ENCODE peak calls at places on chromosomes 7 and 10, in five cellular contexts. One of them, this sample, is unnamed. For H3K27me3, the result is how much of the 10 kb centered on the place peaks cover.

GRCh38 chr7:1664711-1665591 is 5.1 kb upstream of the ELFN1 start:
- DNase-seq in fibroblast of lung: peak
- DNase-seq in bronchial epithelial cell: peak
- DNase-seq in GM23338: peak
- DNase-seq in A673: peak
- DNase-seq in this sample: peak

GRCh38 chr10:132839061-132839460 is 53.1 kb upstream of the NKX6-2 start:
- DNase-seq in fibroblast of lung: no peak
- DNase-seq in bronchial epithelial cell: no peak
- DNase-seq in GM23338: no peak
- DNase-seq in A673: no peak
- DNase-seq in this sample: peak

GRCh38 chr10:128567561-128567960 is 441.3 kb upstream of the MKI67 start:
- DNase-seq in fibroblast of lung: no peak
- DNase-seq in bronchial epithelial cell: no peak
- DNase-seq in GM23338: peak
- DNase-seq in A673: no peak
- DNase-seq in this sample: peak

GRCh38 chr10:71094712-71095390 is 117.5 kb upstream of the UNC5B start:
- DNase-seq in fibroblast of lung: no peak
- DNase-seq in bronchial epithelial cell: peak
- DNase-seq in GM23338: no peak
- DNase-seq in A673: no peak
- DNase-seq in this sample: no peak

GRCh38 chr7:99642099-99642498 is 25.4 kb downstream of the ZSCAN25 start:
- DNase-seq in fibroblast of lung: no peak
- DNase-seq in bronchial epithelial cell: no peak
- DNase-seq in GM23338: no peak
- DNase-seq in A673: no peak
- DNase-seq in this sample: no peak

GRCh38 chr10:102449321-102450123 is 1.8 kb downstream of the C10orf95 start:
- DNase-seq in fibroblast of lung: peak
- DNase-seq in bronchial epithelial cell: peak
- DNase-seq in GM23338: peak
- DNase-seq in A673: peak
- DNase-seq in this sample: peak

GRCh38 chr10:60733189-60733815 is 45.0 kb upstream of the CDK1 start:
- DNase-seq in fibroblast of lung: peak
- DNase-seq in bronchial epithelial cell: peak
- DNase-seq in GM23338: peak
- DNase-seq in A673: peak
- DNase-seq in this sample: peak

GRCh38 chr10:69439350-69439739 is 11.9 kb upstream of the TSPAN15 start:
- DNase-seq in fibroblast of lung: no peak
- DNase-seq in bronchial epithelial cell: peak
- DNase-seq in GM23338: no peak
- DNase-seq in A673: no peak
- DNase-seq in this sample: no peak

GRCh38 chr7:81127991-81128390 is 209.1 kb upstream of the SEMA3C start:
- DNase-seq in fibroblast of lung: no peak
- DNase-seq in bronchial epithelial cell: no peak
- DNase-seq in GM23338: no peak
- DNase-seq in A673: no peak
- DNase-seq in this sample: no peak

GRCh38 chr10:78732381-78732780 is 336.4 kb upstream of the ZMIZ1 start:
- DNase-seq in fibroblast of lung: no peak
- DNase-seq in bronchial epithelial cell: no peak
- DNase-seq in GM23338: no peak
- DNase-seq in A673: no peak
- DNase-seq in this sample: no peak

GRCh38 chr7:81873559-81873958 is 103.7 kb upstream of the HGF start:
- DNase-seq in fibroblast of lung: peak
- DNase-seq in bronchial epithelial cell: no peak
- DNase-seq in GM23338: no peak
- DNase-seq in A673: no peak
- DNase-seq in this sample: no peak

GRCh38 chr10:45219416-45219815 is 96.0 kb downstream of the OR13A1 start:
- DNase-seq in fibroblast of lung: no peak
- DNase-seq in bronchial epithelial cell: no peak
- DNase-seq in GM23338: no peak
- DNase-seq in A673: no peak
- DNase-seq in this sample: no peak

GRCh38 chr10:48251525-48252353 is 22.8 kb downstream of the FRMPD2 start:
- DNase-seq in fibroblast of lung: no peak
- DNase-seq in bronchial epithelial cell: peak
- DNase-seq in GM23338: peak
- DNase-seq in A673: no peak
- DNase-seq in this sample: no peak

GRCh38 chr10:65719790-65720189 is 1206.0 kb upstream of the LRRTM3 start:
- DNase-seq in fibroblast of lung: peak
- DNase-seq in bronchial epithelial cell: no peak
- DNase-seq in GM23338: no peak
- DNase-seq in A673: no peak
- DNase-seq in this sample: no peak

GRCh38 chr7:154640266-154640865 is 362.6 kb downstream of the PAXIP1 start:
- DNase-seq in fibroblast of lung: no peak
- DNase-seq in bronchial epithelial cell: no peak
- DNase-seq in GM23338: no peak
- DNase-seq in A673: no peak
- DNase-seq in this sample: peak

GRCh38 chr10:106819490-106819889 is 345.0 kb downstream of the SORCS1 start:
- DNase-seq in fibroblast of lung: no peak
- DNase-seq in bronchial epithelial cell: no peak
- DNase-seq in GM23338: no peak
- DNase-seq in A673: peak
- DNase-seq in this sample: no peak

GRCh38 chr7:22647451-22648257 is 79.3 kb upstream of the IL6 start:
- DNase-seq in fibroblast of lung: peak
- DNase-seq in bronchial epithelial cell: peak
- DNase-seq in GM23338: no peak
- DNase-seq in A673: peak
- DNase-seq in this sample: no peak

GRCh38 chr7:37119296-37119695 is 329.4 kb downstream of the ELMO1 start:
- DNase-seq in fibroblast of lung: peak
- DNase-seq in bronchial epithelial cell: no peak
- DNase-seq in GM23338: no peak
- DNase-seq in A673: no peak
- DNase-seq in this sample: no peak

GRCh38 chr10:5446390-5446926 is 34.1 kb downstream of the NET1 start:
- DNase-seq in fibroblast of lung: peak
- DNase-seq in bronchial epithelial cell: peak
- DNase-seq in GM23338: peak
- DNase-seq in A673: peak
- DNase-seq in this sample: peak

GRCh38 chr10:105691811-105692210 is 1050.7 kb downstream of the SORCS3 start:
- DNase-seq in fibroblast of lung: no peak
- DNase-seq in bronchial epithelial cell: peak
- DNase-seq in GM23338: peak
- DNase-seq in A673: peak
- DNase-seq in this sample: no peak

GRCh38 chr7:34138483-34138882 is 233.1 kb downstream of the BMPER start:
- DNase-seq in fibroblast of lung: no peak
- DNase-seq in bronchial epithelial cell: no peak
- DNase-seq in GM23338: peak
- DNase-seq in A673: no peak
- DNase-seq in this sample: peak

GRCh38 chr7:46930336-46930735 is 651.6 kb downstream of the TNS3 start:
- DNase-seq in fibroblast of lung: peak
- DNase-seq in bronchial epithelial cell: peak
- DNase-seq in GM23338: no peak
- DNase-seq in A673: peak
- DNase-seq in this sample: no peak

GRCh38 chr10:60646966-60647796 is 131.1 kb upstream of the CDK1 start:
- DNase-seq in fibroblast of lung: peak
- DNase-seq in bronchial epithelial cell: peak
- DNase-seq in GM23338: peak
- DNase-seq in A673: peak
- DNase-seq in this sample: no peak

GRCh38 chr7:49767719-49768118 is 5.7 kb upstream of the VWC2 start:
- DNase-seq in fibroblast of lung: no peak
- DNase-seq in bronchial epithelial cell: no peak
- DNase-seq in GM23338: no peak
- DNase-seq in A673: no peak
- DNase-seq in this sample: no peak

GRCh38 chr7:124459101-124460052 is 306.2 kb downstream of the GPR37 start:
- DNase-seq in fibroblast of lung: peak
- DNase-seq in bronchial epithelial cell: peak
- DNase-seq in GM23338: no peak
- DNase-seq in A673: peak
- DNase-seq in this sample: no peak

GRCh38 chr7:157671358-157672255 is 334.8 kb downstream of the DNAJB6 start:
- DNase-seq in fibroblast of lung: no peak
- DNase-seq in bronchial epithelial cell: no peak
- DNase-seq in GM23338: no peak
- DNase-seq in A673: no peak
- DNase-seq in this sample: no peak

GRCh38 chr10:31320179-31320597 is 1.2 kb downstream of the ZEB1 start:
- DNase-seq in fibroblast of lung: peak
- DNase-seq in bronchial epithelial cell: no peak
- DNase-seq in GM23338: peak
- DNase-seq in A673: no peak
- DNase-seq in this sample: peak

DNA sequence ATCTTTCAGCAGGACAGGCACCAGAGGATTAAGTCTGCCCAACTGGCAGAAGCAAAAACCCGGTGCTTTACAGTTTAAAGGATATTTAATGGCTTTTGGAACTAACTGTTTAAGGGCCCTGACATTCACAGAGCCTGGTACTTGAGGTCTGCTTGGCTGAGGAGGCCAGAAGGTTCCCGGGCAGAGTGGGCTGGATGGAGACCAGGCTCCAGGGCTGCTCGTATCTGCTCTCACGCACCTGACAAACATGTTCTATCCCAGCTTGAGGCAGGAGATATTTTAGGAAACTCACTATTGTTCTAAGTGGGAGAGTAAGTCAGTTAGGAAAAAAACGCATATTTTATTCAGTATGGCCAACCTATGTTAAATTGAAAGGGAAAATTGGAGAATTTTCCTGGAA is 143.5 kb downstream of the ZMYND11 start:
- DNase-seq in fibroblast of lung: no peak
- DNase-seq in bronchial epithelial cell: no peak
- DNase-seq in GM23338: no peak
- DNase-seq in A673: no peak
- DNase-seq in this sample: no peak
- H3K4me3 ChIP-seq in fibroblast of lung: no peak
- H3K4me3 ChIP-seq in bronchial epithelial cell: no peak
- H3K4me3 ChIP-seq in GM23338: no peak
- H3K4me3 ChIP-seq in A673: no peak
- H3K4me3 ChIP-seq in this sample: no peak

DNA sequence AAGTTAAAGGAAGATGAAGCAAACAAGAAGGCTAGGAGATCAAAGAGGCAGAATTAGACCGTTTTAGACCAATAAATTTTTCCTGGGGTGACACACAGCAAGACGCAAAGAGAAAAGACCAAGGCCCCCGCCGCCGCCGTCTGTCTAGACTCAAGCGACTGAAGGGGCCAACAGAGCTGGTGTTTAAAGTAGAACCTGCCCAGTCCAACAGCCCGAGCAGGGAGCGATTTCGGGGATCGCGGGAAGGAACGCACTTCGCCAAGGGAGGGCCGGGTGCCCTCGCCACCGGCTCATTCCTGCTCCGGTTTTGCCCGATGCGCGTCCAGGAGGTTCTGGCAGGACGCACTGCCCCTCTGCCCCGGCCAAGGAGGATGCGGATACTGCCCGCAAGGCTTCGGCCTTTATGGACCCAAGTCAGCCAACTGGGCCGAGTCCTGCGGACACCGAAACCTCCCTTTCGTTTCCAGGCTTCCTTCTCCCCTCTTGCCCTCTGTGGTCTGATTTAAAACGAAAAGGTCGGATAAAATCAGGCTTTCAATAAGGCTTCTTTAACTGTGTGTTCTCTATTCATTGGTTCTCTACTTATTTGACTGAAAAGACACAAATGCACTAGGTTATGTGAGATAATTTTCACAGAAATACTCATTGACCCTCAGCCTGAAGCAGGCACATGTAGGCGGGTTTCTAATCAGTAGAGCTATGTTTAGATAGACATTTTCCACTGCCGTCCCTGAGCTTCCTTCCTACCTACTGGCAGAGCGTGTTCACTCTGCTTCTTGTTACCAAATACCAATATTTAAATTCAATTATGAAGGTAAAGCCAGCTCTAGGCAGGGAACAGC is 2.2 kb upstream of the HOXA7 start:
- DNase-seq in fibroblast of lung: no peak
- DNase-seq in bronchial epithelial cell: no peak
- DNase-seq in GM23338: peak
- DNase-seq in A673: no peak
- DNase-seq in this sample: peak
- H3K27me3 ChIP-seq in fibroblast of lung: under half
- H3K27me3 ChIP-seq in bronchial epithelial cell: half or more
- H3K27me3 ChIP-seq in GM23338: half or more
- H3K27me3 ChIP-seq in A673: half or more
- H3K27me3 ChIP-seq in this sample: half or more

DNA sequence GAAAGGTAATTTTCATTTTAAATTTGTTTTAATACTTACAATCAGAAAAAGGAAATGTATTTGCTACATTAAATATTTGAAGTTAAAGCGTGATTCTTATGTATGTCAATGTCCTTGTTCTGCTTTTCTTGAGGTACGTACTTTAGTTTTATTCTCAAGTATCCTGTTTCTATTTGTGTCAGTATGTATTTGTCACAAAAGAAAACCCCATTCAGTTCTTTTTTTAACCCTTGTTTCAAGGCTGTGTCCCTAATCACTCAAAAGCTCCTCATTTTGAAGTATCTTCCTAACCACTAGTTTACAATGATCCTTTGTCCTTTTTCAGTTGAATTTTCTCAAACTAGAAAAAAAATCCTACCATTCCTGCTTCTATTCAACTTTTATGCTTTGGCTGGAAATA is 25.2 kb downstream of the NHLRC2 start:
- DNase-seq in fibroblast of lung: no peak
- DNase-seq in bronchial epithelial cell: no peak
- DNase-seq in GM23338: no peak
- DNase-seq in A673: no peak
- DNase-seq in this sample: no peak
- H3K4me3 ChIP-seq in fibroblast of lung: no peak
- H3K4me3 ChIP-seq in bronchial epithelial cell: no peak
- H3K4me3 ChIP-seq in GM23338: no peak
- H3K4me3 ChIP-seq in A673: no peak
- H3K4me3 ChIP-seq in this sample: no peak

GRCh38 chr7:142896741-142897379 is 11.3 kb upstream of the TRPV6 start:
- DNase-seq in fibroblast of lung: no peak
- DNase-seq in bronchial epithelial cell: no peak
- DNase-seq in GM23338: no peak
- DNase-seq in A673: no peak
- DNase-seq in this sample: no peak

GRCh38 chr7:142896151-142896550 is 10.6 kb upstream of the TRPV6 start:
- DNase-seq in fibroblast of lung: no peak
- DNase-seq in bronchial epithelial cell: no peak
- DNase-seq in GM23338: no peak
- DNase-seq in A673: no peak
- DNase-seq in this sample: no peak

GRCh38 chr7:142897691-142898090 is 12.1 kb upstream of the TRPV6 start:
- DNase-seq in fibroblast of lung: no peak
- DNase-seq in bronchial epithelial cell: no peak
- DNase-seq in GM23338: no peak
- DNase-seq in A673: no peak
- DNase-seq in this sample: no peak

GRCh38 chr7:142899661-142900060 is 14.1 kb upstream of the TRPV6 start:
- DNase-seq in fibroblast of lung: no peak
- DNase-seq in bronchial epithelial cell: no peak
- DNase-seq in GM23338: no peak
- DNase-seq in A673: no peak
- DNase-seq in this sample: no peak

GRCh38 chr7:142898377-142899235 is 13.1 kb upstream of the TRPV6 start:
- DNase-seq in fibroblast of lung: no peak
- DNase-seq in bronchial epithelial cell: no peak
- DNase-seq in GM23338: peak
- DNase-seq in A673: no peak
- DNase-seq in this sample: peak
- H3K27me3 ChIP-seq in fibroblast of lung: under half
- H3K27me3 ChIP-seq in bronchial epithelial cell: under half
- H3K27me3 ChIP-seq in GM23338: under half
- H3K27me3 ChIP-seq in A673: under half
- H3K27me3 ChIP-seq in this sample: under half

This sample was measured in H7.